ENCODE peak calls at places on chromosomes 6 and 20, in seven cellular contexts. P, I, V, Y, T, D and F are unnamed samples.

GRCh38 chr6:6843057-6843627 is 254.6 kb downstream of the LY86 start:
- DNase-seq in I (no peak), P (no peak), V (no peak), Y (no peak), D (no peak), T (no peak), F (no peak)

GRCh38 chr6:16739329-16739801 is 21.9 kb downstream of the ATXN1 start:
- DNase-seq in D (no peak), P (no peak), I (no peak), V (no peak), Y (no peak), T (no peak), F (no peak)

GRCh38 chr6:53998293-53998692 is 113.0 kb upstream of the MLIP start:
- DNase-seq in V (no peak), T (no peak), Y (no peak), D (no peak), I (no peak), P (no peak), F (no peak)

GRCh38 chr20:44166477-44166876 is 20.5 kb downstream of the JPH2 start:
- DNase-seq in I (no peak), P (no peak), D (no peak), T (no peak), Y (no peak), V (peak; percentile 56), F (peak; percentile 92)

GRCh38 chr6:47934023-47934422 is 152.2 kb downstream of the OPN5 start:
- DNase-seq in I (no peak), V (no peak), Y (no peak), D (no peak), T (no peak), P (no peak), F (no peak)

GRCh38 chr6:33958208-33958862 is 154.5 kb upstream of the MLN start:
- DNase-seq in P (peak; percentile 80), T (peak; percentile 74), V (no peak), Y (no peak), I (peak; percentile 57), D (no peak), F (no peak)

GRCh38 chr20:37158248-37158647 is 20.9 kb upstream of the RPN2 start:
- DNase-seq in P (no peak), I (no peak), T (no peak), D (no peak), Y (no peak), V (no peak), F (no peak)

GRCh38 chr6:106525111-106525884 is 104.0 kb downstream of the RTN4IP1 start:
- DNase-seq in V (no peak), D (no peak), I (peak; percentile 75), Y (no peak), T (no peak), P (no peak), F (no peak)

GRCh38 chr20:64108731-64109389 is 1.5 kb upstream of the NPBWR2 start:
- DNase-seq in D (no peak), I (no peak), Y (no peak), V (peak; percentile 41), T (no peak), P (no peak), F (no peak)

GRCh38 chr20:32234135-32234808 is 26.6 kb downstream of the POFUT1 start:
- DNase-seq in Y (no peak), V (no peak), D (no peak), I (no peak), P (no peak), T (no peak), F (no peak)

GRCh38 chr6:117919775-117920492 is 12.9 kb downstream of the SLC35F1 start:
- DNase-seq in I (no peak), T (peak; percentile 83), P (peak; percentile 70), V (no peak), Y (peak; percentile 64), D (no peak), F (no peak)

GRCh38 chr6:130961148-130961547 is 101.9 kb downstream of the EPB41L2 start:
- DNase-seq in D (no peak), Y (no peak), I (peak; percentile 13), P (no peak), T (no peak), V (no peak), F (no peak)